ENCODE peak calls at places on chromosomes 11 and 22, in four cellular contexts. S is activated CD8-positive, alpha-beta memory T cell treated with anti-CD3 and anti-CD28 coated beads for 1 hour; R is NCI-H460; D is RPMI8226. K is an unnamed sample.

GRCh38 chr11:118301600-118302195 is 2.8 kb upstream of the CD3E start:
- DNase-seq in D (no peak), R (no peak), S (no peak), K (no peak)

GRCh38 chr11:1565173-1565903 is 6.7 kb downstream of the DUSP8 start:
- DNase-seq in S (no peak), D (peak; percentile 1), R (no peak), K (no peak)

GRCh38 chr11:34269031-34269430 is 88.8 kb downstream of the ABTB2 start:
- DNase-seq in S (no peak), D (no peak), R (no peak), K (no peak)

GRCh38 chr11:47994417-47994816 is 14.1 kb downstream of the PTPRJ start:
- DNase-seq in D (no peak), S (no peak), R (no peak), K (peak; percentile 39)

GRCh38 chr11:70302086-70302752 is 31.7 kb downstream of the PPFIA1 start:
- DNase-seq in R (no peak), D (no peak), S (no peak), K (no peak)

GRCh38 chr11:65485820-65486219 is 13.0 kb upstream of the MALAT1 start:
- DNase-seq in D (no peak), S (no peak), R (no peak), K (no peak)

GRCh38 chr22:30521368-30522156 is 16.1 kb upstream of the SEC14L4 start:
- DNase-seq in D (no peak), S (no peak), R (no peak), K (no peak)

GRCh38 chr11:70568504-70569172 is 170.3 kb downstream of the CTTN start:
- DNase-seq in R (no peak), S (no peak), D (no peak), K (no peak)

GRCh38 chr11:119599864-119600593 is 129.0 kb downstream of the NECTIN1 start:
- DNase-seq in R (no peak), D (no peak), S (no peak), K (no peak)

GRCh38 chr11:79382301-79382700 is 58.5 kb downstream of the TENM4 start:
- DNase-seq in R (no peak), D (no peak), S (no peak), K (no peak)

GRCh38 chr11:19892387-19892786 is 179.8 kb downstream of the NAV2 start:
- DNase-seq in S (no peak), R (no peak), D (no peak), K (no peak)

GRCh38 chr22:38935023-38935422 is 22.4 kb upstream of the APOBEC3A start:
- DNase-seq in R (no peak), S (no peak), D (peak; percentile 99), K (no peak)

GRCh38 chr22:38172016-38172431 is 9.6 kb downstream of the PLA2G6 start:
- DNase-seq in S (no peak), D (no peak), R (no peak), K (peak; percentile 58)

GRCh38 chr11:714436-714835 is 8.4 kb downstream of the EPS8L2 start:
- DNase-seq in D (no peak), R (no peak), S (no peak), K (no peak)

GRCh38 chr11:45702511-45702910 is 37.1 kb upstream of the CHST1 start:
- DNase-seq in S (no peak), R (no peak), D (no peak), K (no peak)

GRCh38 chr11:35372565-35373283 is 46.6 kb downstream of the SLC1A2 start:
- DNase-seq in S (no peak), R (no peak), D (no peak), K (no peak)

GRCh38 chr22:44369241-44369652 is 56.5 kb upstream of the SHISAL1 start:
- DNase-seq in D (peak; percentile 29), S (no peak), R (no peak), K (peak; percentile 54)

GRCh38 chr22:31244044-31244942 is 32.2 kb downstream of the LIMK2 start:
- DNase-seq in S (no peak), D (no peak), R (peak; percentile 26), K (no peak)

GRCh38 chr11:122727101-122727929 is 71.8 kb downstream of the UBASH3B start:
- DNase-seq in D (peak; percentile 81), S (no peak), R (no peak), K (no peak)

GRCh38 chr22:28025333-28025732 is 106.3 kb upstream of the PITPNB start:
- DNase-seq in R (no peak), D (no peak), S (no peak), K (no peak)

GRCh38 chr11:33258631-33259184 is 1.5 kb downstream of the HIPK3 start:
- DNase-seq in S (no peak), D (peak; percentile 58), R (no peak), K (no peak)

GRCh38 chr11:68999093-68999747 is 13.8 kb downstream of the MRGPRF start:
- DNase-seq in S (no peak), R (no peak), D (no peak), K (no peak)

GRCh38 chr22:31049815-31050420 is 31.2 kb upstream of the SMTN start:
- DNase-seq in R (no peak), S (no peak), D (no peak), K (no peak)

GRCh38 chr11:66619080-66619554 is 2.7 kb downstream of the RBM14 start:
- DNase-seq in D (no peak), R (no peak), S (no peak), K (no peak)

GRCh38 chr11:113168358-113168757 is 146.0 kb upstream of the TTC12 start:
- DNase-seq in R (no peak), D (no peak), S (no peak), K (no peak)

GRCh38 chr22:39530692-39531331 is 1.7 kb downstream of the RPS19BP1 start:
- DNase-seq in S (no peak), D (no peak), R (no peak), K (peak; percentile 84)

GRCh38 chr22:37284807-37285355 is 2.6 kb downstream of the CYTH4 start:
- DNase-seq in D (peak; percentile 87), S (no peak), R (no peak), K (peak; percentile 90)

GRCh38 chr11:78022397-78023396 is at the start of gene KCTD14:
- DNase-seq in D (no peak), R (no peak), S (no peak), K (no peak)

GRCh38 chr11:46260161-46260560 is 17.3 kb upstream of the CREB3L1 start:
- DNase-seq in S (no peak), R (no peak), D (no peak), K (no peak)

GRCh38 chr11:117232911-117233409 is 489 bp downstream of the RNF214 start:
- DNase-seq in R (no peak), S (no peak), D (peak; percentile 31), K (no peak)

GRCh38 chr11:117970400-117971024 is 15.7 kb upstream of the IL10RA start:
- DNase-seq in S (no peak), D (no peak), R (no peak), K (no peak)

GRCh38 chr11:554824-555499 is 5.6 kb downstream of the LMNTD2 start:
- DNase-seq in S (peak; percentile 58), R (peak; percentile 49), D (peak; percentile 84), K (peak; percentile 94)

GRCh38 chr11:10975287-10975721 is 117.5 kb upstream of the ZBED5 start:
- DNase-seq in D (no peak), S (no peak), R (no peak), K (no peak)

GRCh38 chr11:12679471-12679870 is 5.2 kb downstream of the TEAD1 start:
- DNase-seq in D (no peak), R (no peak), S (no peak), K (no peak)

GRCh38 chr22:37484115-37485005 is 1.8 kb downstream of the MFNG start:
- DNase-seq in D (peak; percentile 84), R (no peak), S (peak; percentile 35), K (peak; percentile 94)

K was measured in Karpas-422.